ENCODE peak calls at places on chromosome 19, in seven cellular contexts. One of them, this sample, is unnamed.

GRCh38 chr19:18408053-18408476 is 10.6 kb upstream of the LRRC25 start:
- DNase-seq in breast epithelium: no peak
- DNase-seq in tibial nerve: no peak
- DNase-seq in NB4: peak
- DNase-seq in stomach: peak
- DNase-seq in body of pancreas: peak
- DNase-seq in H54: no peak
- DNase-seq in this sample: no peak

GRCh38 chr19:6126335-6126974 is 9.0 kb upstream of the ACSBG2 start:
- DNase-seq in breast epithelium: no peak
- DNase-seq in tibial nerve: no peak
- DNase-seq in NB4: peak
- DNase-seq in stomach: no peak
- DNase-seq in body of pancreas: peak
- DNase-seq in H54: peak
- DNase-seq in this sample: peak

GRCh38 chr19:13613447-13613846 is 107.2 kb upstream of the CACNA1A start:
- DNase-seq in breast epithelium: no peak
- DNase-seq in tibial nerve: no peak
- DNase-seq in NB4: no peak
- DNase-seq in stomach: no peak
- DNase-seq in body of pancreas: peak
- DNase-seq in H54: no peak
- DNase-seq in this sample: no peak

GRCh38 chr19:7219056-7219455 is 75.2 kb downstream of the INSR start:
- DNase-seq in breast epithelium: no peak
- DNase-seq in tibial nerve: no peak
- DNase-seq in NB4: no peak
- DNase-seq in stomach: no peak
- DNase-seq in body of pancreas: no peak
- DNase-seq in H54: no peak
- DNase-seq in this sample: no peak

GRCh38 chr19:49939721-49940481 is 10.6 kb upstream of the NUP62 start:
- DNase-seq in breast epithelium: no peak
- DNase-seq in tibial nerve: no peak
- DNase-seq in NB4: no peak
- DNase-seq in stomach: no peak
- DNase-seq in body of pancreas: no peak
- DNase-seq in H54: no peak
- DNase-seq in this sample: peak

GRCh38 chr19:38912600-38913514 is 871 bp upstream of the CCER2 start:
- DNase-seq in breast epithelium: no peak
- DNase-seq in tibial nerve: no peak
- DNase-seq in NB4: peak
- DNase-seq in stomach: no peak
- DNase-seq in body of pancreas: no peak
- DNase-seq in H54: no peak
- DNase-seq in this sample: no peak

GRCh38 chr19:1251503-1252220 is 3.3 kb downstream of the MIDN start:
- DNase-seq in breast epithelium: no peak
- DNase-seq in tibial nerve: no peak
- DNase-seq in NB4: no peak
- DNase-seq in stomach: no peak
- DNase-seq in body of pancreas: peak
- DNase-seq in H54: peak
- DNase-seq in this sample: no peak

GRCh38 chr19:48271531-48272151 is 1.8 kb downstream of the ZNF114 start:
- DNase-seq in breast epithelium: no peak
- DNase-seq in tibial nerve: no peak
- DNase-seq in NB4: peak
- DNase-seq in stomach: no peak
- DNase-seq in body of pancreas: peak
- DNase-seq in H54: no peak
- DNase-seq in this sample: peak

GRCh38 chr19:41546386-41546789 is 29.6 kb upstream of the CEACAM21 start:
- DNase-seq in breast epithelium: no peak
- DNase-seq in tibial nerve: no peak
- DNase-seq in NB4: peak
- DNase-seq in stomach: no peak
- DNase-seq in body of pancreas: peak
- DNase-seq in H54: no peak
- DNase-seq in this sample: no peak

GRCh38 chr19:20359933-20360720 is 193.1 kb downstream of the ZNF486 start:
- DNase-seq in breast epithelium: no peak
- DNase-seq in tibial nerve: no peak
- DNase-seq in NB4: no peak
- DNase-seq in stomach: no peak
- DNase-seq in body of pancreas: peak
- DNase-seq in H54: no peak
- DNase-seq in this sample: no peak

GRCh38 chr19:19421326-19421725 is 15.9 kb downstream of the GATAD2A start:
- DNase-seq in breast epithelium: no peak
- DNase-seq in tibial nerve: no peak
- DNase-seq in NB4: no peak
- DNase-seq in stomach: no peak
- DNase-seq in body of pancreas: no peak
- DNase-seq in H54: no peak
- DNase-seq in this sample: no peak

GRCh38 chr19:45322311-45322710 is 364 bp downstream of the CKM start:
- DNase-seq in breast epithelium: no peak
- DNase-seq in tibial nerve: no peak
- DNase-seq in NB4: peak
- DNase-seq in stomach: no peak
- DNase-seq in body of pancreas: no peak
- DNase-seq in H54: no peak
- DNase-seq in this sample: no peak

GRCh38 chr19:33905937-33906577 is 109.4 kb downstream of the KCTD15 start:
- DNase-seq in breast epithelium: peak
- DNase-seq in tibial nerve: peak
- DNase-seq in NB4: no peak
- DNase-seq in stomach: peak
- DNase-seq in body of pancreas: peak
- DNase-seq in H54: no peak
- DNase-seq in this sample: peak

GRCh38 chr19:50959731-50960500 is 7.1 kb upstream of the KLK5 start:
- DNase-seq in breast epithelium: no peak
- DNase-seq in tibial nerve: no peak
- DNase-seq in NB4: peak
- DNase-seq in stomach: no peak
- DNase-seq in body of pancreas: no peak
- DNase-seq in H54: no peak
- DNase-seq in this sample: no peak

GRCh38 chr19:7867092-7867844 is 6.9 kb downstream of the PRR36 start:
- DNase-seq in breast epithelium: no peak
- DNase-seq in tibial nerve: no peak
- DNase-seq in NB4: no peak
- DNase-seq in stomach: no peak
- DNase-seq in body of pancreas: no peak
- DNase-seq in H54: no peak
- DNase-seq in this sample: no peak

GRCh38 chr19:34534206-34534605 is 52.6 kb downstream of the WTIP start:
- DNase-seq in breast epithelium: no peak
- DNase-seq in tibial nerve: no peak
- DNase-seq in NB4: no peak
- DNase-seq in stomach: no peak
- DNase-seq in body of pancreas: no peak
- DNase-seq in H54: no peak
- DNase-seq in this sample: no peak

GRCh38 chr19:7925171-7925837 is 631 bp downstream of the CTXN1 start:
- DNase-seq in breast epithelium: no peak
- DNase-seq in tibial nerve: no peak
- DNase-seq in NB4: peak
- DNase-seq in stomach: peak
- DNase-seq in body of pancreas: peak
- DNase-seq in H54: peak
- DNase-seq in this sample: peak

GRCh38 chr19:29645911-29646310 is 19.4 kb upstream of the PLEKHF1 start:
- DNase-seq in breast epithelium: peak
- DNase-seq in tibial nerve: no peak
- DNase-seq in NB4: peak
- DNase-seq in stomach: peak
- DNase-seq in body of pancreas: peak
- DNase-seq in H54: no peak
- DNase-seq in this sample: no peak

GRCh38 chr19:39918183-39918651 is 16.2 kb downstream of the FCGBP start:
- DNase-seq in breast epithelium: no peak
- DNase-seq in tibial nerve: no peak
- DNase-seq in NB4: no peak
- DNase-seq in stomach: no peak
- DNase-seq in body of pancreas: no peak
- DNase-seq in H54: no peak
- DNase-seq in this sample: no peak

DNA sequence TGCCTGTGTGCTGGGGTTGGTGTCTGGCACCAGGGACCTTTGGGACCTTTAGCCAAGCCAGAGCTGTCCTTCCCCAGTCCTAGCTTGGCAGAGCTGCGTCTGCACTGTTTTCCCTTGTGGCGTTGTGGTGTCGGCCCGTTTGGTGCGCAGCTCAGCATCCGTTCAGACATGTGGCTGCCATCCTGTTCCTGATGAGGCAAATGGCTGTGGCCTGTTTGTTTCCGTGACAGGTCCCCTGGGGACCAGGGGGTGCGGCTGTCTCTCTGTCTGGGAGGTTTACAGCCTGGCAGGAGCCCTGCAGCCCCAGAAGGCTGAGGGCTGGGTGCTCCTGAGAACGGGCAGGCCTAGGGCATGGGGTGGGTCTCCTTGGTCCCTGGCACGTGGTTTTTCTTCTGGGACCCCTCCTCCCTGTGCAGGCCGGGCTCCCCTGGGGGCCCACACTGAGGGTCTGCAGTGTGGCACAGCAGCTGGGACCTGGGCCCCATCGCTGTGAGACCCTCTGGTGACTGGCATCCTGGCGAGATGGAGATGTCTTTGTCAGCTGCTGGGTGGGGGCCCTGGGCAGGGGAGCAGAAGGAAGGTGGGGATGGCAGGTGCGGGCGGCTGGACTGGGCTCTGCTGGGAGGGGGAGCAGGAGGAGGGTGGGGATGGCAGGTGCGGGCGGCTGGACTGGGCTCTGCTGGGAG is 4.0 kb downstream of the SPPL2B start:
- DNase-seq in breast epithelium: no peak
- DNase-seq in tibial nerve: no peak
- DNase-seq in NB4: peak
- DNase-seq in stomach: no peak
- DNase-seq in body of pancreas: no peak
- DNase-seq in H54: no peak
- DNase-seq in this sample: no peak
- TF ChIP-seq POLR2A in breast epithelium: no peak
- TF ChIP-seq POLR2A in tibial nerve: no peak
- TF ChIP-seq POLR2A in NB4: peak
- TF ChIP-seq POLR2A in stomach: no peak
- TF ChIP-seq POLR2A in body of pancreas: no peak
- TF ChIP-seq POLR2A in H54: no peak
- TF ChIP-seq POLR2A in this sample: no peak

GRCh38 chr19:16258440-16258903 is 60.8 kb downstream of the AP1M1 start:
- DNase-seq in breast epithelium: no peak
- DNase-seq in tibial nerve: peak
- DNase-seq in NB4: peak
- DNase-seq in stomach: peak
- DNase-seq in body of pancreas: peak
- DNase-seq in H54: no peak
- DNase-seq in this sample: no peak
- TF ChIP-seq POLR2A in breast epithelium: no peak
- TF ChIP-seq POLR2A in tibial nerve: no peak
- TF ChIP-seq POLR2A in NB4: no peak
- TF ChIP-seq POLR2A in stomach: no peak
- TF ChIP-seq POLR2A in body of pancreas: peak
- TF ChIP-seq POLR2A in H54: no peak
- TF ChIP-seq POLR2A in this sample: no peak

DNA sequence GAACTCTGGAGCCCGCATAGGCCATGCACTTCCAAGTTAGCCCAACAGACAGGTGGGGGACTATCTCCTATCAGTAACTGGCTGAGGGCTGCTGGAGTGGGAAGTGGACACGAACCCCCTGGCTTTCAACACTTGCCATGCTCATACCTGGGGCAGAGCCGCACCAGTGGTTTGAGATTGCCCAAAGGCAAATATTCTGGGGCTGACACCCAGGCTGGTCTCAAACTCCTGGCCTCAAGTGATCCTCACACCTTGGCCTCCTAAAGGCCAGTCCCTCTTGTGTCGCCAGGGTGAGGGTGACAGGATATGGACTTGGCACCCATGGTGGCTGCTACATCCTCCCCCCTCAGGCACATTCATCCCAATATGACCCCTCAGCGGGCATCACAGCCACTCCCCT is 13.1 kb downstream of the NFKBID start:
- DNase-seq in breast epithelium: no peak
- DNase-seq in tibial nerve: no peak
- DNase-seq in NB4: no peak
- DNase-seq in stomach: no peak
- DNase-seq in body of pancreas: no peak
- DNase-seq in H54: no peak
- DNase-seq in this sample: no peak
- TF ChIP-seq POLR2A in breast epithelium: no peak
- TF ChIP-seq POLR2A in tibial nerve: no peak
- TF ChIP-seq POLR2A in NB4: no peak
- TF ChIP-seq POLR2A in stomach: no peak
- TF ChIP-seq POLR2A in body of pancreas: no peak
- TF ChIP-seq POLR2A in H54: no peak
- TF ChIP-seq POLR2A in this sample: no peak

DNA sequence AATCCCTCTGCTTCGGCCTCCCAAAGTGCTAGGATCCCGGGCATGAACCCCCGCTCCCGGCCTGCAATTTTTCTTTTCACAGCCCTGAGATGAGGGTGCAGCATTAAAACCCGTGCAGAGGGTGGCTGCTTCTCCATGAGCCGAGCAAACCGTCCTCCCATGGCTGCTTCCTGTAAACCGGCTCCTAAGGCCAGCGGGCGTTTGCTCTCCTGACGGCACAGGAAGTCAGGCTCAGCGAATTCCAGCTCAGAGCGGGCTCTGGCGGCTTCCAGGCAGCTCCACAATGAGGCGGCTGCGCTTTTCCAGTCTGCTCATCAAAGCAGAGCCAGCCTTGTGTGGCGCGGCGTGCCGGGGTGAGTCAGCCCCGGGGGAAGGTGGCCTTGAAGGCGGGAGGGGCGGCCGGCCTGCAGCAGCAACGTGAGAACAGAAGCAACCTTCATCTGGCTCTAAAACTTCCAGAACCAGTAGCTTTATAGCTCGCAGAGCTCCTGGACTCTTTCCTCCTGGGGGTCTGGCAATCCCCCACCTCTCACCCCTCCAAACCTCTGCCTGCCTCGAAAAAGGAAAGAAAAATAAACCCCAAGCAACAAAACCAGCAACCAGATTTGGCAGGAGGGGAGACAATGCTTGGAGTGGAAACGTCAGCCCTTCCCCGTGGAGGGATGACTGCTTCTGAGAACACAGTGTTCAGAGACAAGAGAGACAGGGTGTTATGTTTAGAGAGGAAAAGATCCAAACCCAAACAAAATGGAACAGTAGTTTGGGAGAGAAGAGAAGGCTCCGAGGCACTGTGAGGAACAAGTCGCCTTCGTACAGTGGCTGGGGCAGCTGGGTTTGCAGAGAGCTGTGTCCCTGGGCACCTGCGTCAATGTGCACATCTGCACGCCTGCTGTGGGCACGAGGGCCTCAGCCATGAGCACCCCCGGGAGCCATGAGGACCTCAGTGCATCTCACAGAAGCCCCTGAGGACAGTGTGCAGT is 67.8 kb downstream of the GADD45B start:
- DNase-seq in breast epithelium: peak
- DNase-seq in tibial nerve: peak
- DNase-seq in NB4: peak
- DNase-seq in stomach: peak
- DNase-seq in body of pancreas: peak
- DNase-seq in H54: peak
- DNase-seq in this sample: peak
- TF ChIP-seq POLR2A in breast epithelium: no peak
- TF ChIP-seq POLR2A in tibial nerve: no peak
- TF ChIP-seq POLR2A in NB4: peak
- TF ChIP-seq POLR2A in stomach: no peak
- TF ChIP-seq POLR2A in body of pancreas: peak
- TF ChIP-seq POLR2A in H54: peak
- TF ChIP-seq POLR2A in this sample: no peak

GRCh38 chr19:17264641-17264979 is at the start of gene USHBP1:
- DNase-seq in breast epithelium: no peak
- DNase-seq in tibial nerve: no peak
- DNase-seq in NB4: no peak
- DNase-seq in stomach: no peak
- DNase-seq in body of pancreas: no peak
- DNase-seq in H54: no peak
- DNase-seq in this sample: no peak
- TF ChIP-seq POLR2A in breast epithelium: no peak
- TF ChIP-seq POLR2A in tibial nerve: no peak
- TF ChIP-seq POLR2A in NB4: no peak
- TF ChIP-seq POLR2A in stomach: no peak
- TF ChIP-seq POLR2A in body of pancreas: no peak
- TF ChIP-seq POLR2A in H54: no peak
- TF ChIP-seq POLR2A in this sample: no peak

This sample was measured in A549.